ENCODE peak calls at places on chromosome 10, in four cellular contexts. K is H4, T is H9, Q is cardiac fibroblast. J is an unnamed sample.

GRCh38 chr10:11685787-11686218 is 56.4 kb upstream of the ECHDC3 start:
- DNase-seq in Q (peak; percentile 61), T (no peak), K (peak; percentile 34), J (peak; percentile 64)

GRCh38 chr10:72812798-72813430 is 80.6 kb upstream of the OIT3 start:
- DNase-seq in Q (peak; percentile 79), T (no peak), K (no peak), J (peak; percentile 78)

GRCh38 chr10:70348228-70348850 is 34.1 kb downstream of the LRRC20 start:
- DNase-seq in K (no peak), T (peak; percentile 47), Q (peak; percentile 48), J (peak; percentile 44)

GRCh38 chr10:106956216-106956915 is 208.1 kb downstream of the SORCS1 start:
- DNase-seq in K (no peak), T (no peak), Q (no peak), J (no peak)

GRCh38 chr10:48288661-48289060 is 14.2 kb upstream of the FRMPD2 start:
- DNase-seq in K (no peak), T (no peak), Q (no peak), J (no peak)

GRCh38 chr10:86139066-86139657 is 227.4 kb downstream of the GRID1 start:
- DNase-seq in T (peak; percentile 76), K (peak; percentile 20), Q (no peak), J (no peak)

GRCh38 chr10:94194256-94194655 is 168.5 kb downstream of the NOC3L start:
- DNase-seq in T (no peak), Q (peak; percentile 71), K (peak; percentile 20), J (peak; percentile 79)

GRCh38 chr10:77866598-77866997 is 60.0 kb downstream of the DLG5 start:
- DNase-seq in Q (no peak), K (no peak), T (no peak), J (no peak)

GRCh38 chr10:36094091-36094490 is 452.0 kb upstream of the FZD8 start:
- DNase-seq in K (no peak), Q (peak; percentile 54), T (no peak), J (no peak)

GRCh38 chr10:7696545-7696944 is 6.6 kb upstream of the ITIH2 start:
- DNase-seq in Q (no peak), K (no peak), T (no peak), J (no peak)

J was measured in A172.